ENCODE peak calls at places on chromosomes 12 and 14, in nine cellular contexts. One of them, this sample, is unnamed.

GRCh38 chr12:77842430-77842829 is 11.7 kb downstream of the NAV3 start:
- DNase-seq in COR-L47: no peak
- DNase-seq in tibial nerve: no peak
- DNase-seq in neuronal stem cell: no peak
- DNase-seq in activated T-cell treated with anti-CD3 and anti-CD28 coated beads, Interleukin-2, amount 50 U/mL, for 1 hour: no peak
- DNase-seq in stimulated activated CD8-positive, alpha-beta memory T cell treated with anti-CD3 and anti-CD28 coated beads, Interleukin-12 subunit alpha, Interleukin-12 subunit beta, amount 100 ng/mL, for 1 hour: no peak
- DNase-seq in GM04504: no peak
- DNase-seq in stimulated activated CD4-positive, alpha-beta T cell treated with anti-CD3 and anti-CD28 coated beads, TNF-alpha, amount 100 ng/mL, for 1 hour: no peak
- DNase-seq in ecto neural progenitor cell: no peak
- DNase-seq in this sample: no peak

GRCh38 chr14:61080591-61081010 is 99.6 kb downstream of the SLC38A6 start:
- DNase-seq in COR-L47: no peak
- DNase-seq in GM04504: peak
- DNase-seq in neuronal stem cell: no peak
- DNase-seq in ecto neural progenitor cell: no peak
- DNase-seq in stimulated activated CD4-positive, alpha-beta T cell treated with anti-CD3 and anti-CD28 coated beads, TNF-alpha, amount 100 ng/mL, for 1 hour: no peak
- DNase-seq in tibial nerve: no peak
- DNase-seq in stimulated activated CD8-positive, alpha-beta memory T cell treated with anti-CD3 and anti-CD28 coated beads, Interleukin-12 subunit alpha, Interleukin-12 subunit beta, amount 100 ng/mL, for 1 hour: no peak
- DNase-seq in activated T-cell treated with anti-CD3 and anti-CD28 coated beads, Interleukin-2, amount 50 U/mL, for 1 hour: no peak
- DNase-seq in this sample: no peak

GRCh38 chr14:93056840-93057585 is 58.7 kb downstream of the ITPK1 start:
- DNase-seq in ecto neural progenitor cell: no peak
- DNase-seq in stimulated activated CD8-positive, alpha-beta memory T cell treated with anti-CD3 and anti-CD28 coated beads, Interleukin-12 subunit alpha, Interleukin-12 subunit beta, amount 100 ng/mL, for 1 hour: no peak
- DNase-seq in neuronal stem cell: no peak
- DNase-seq in activated T-cell treated with anti-CD3 and anti-CD28 coated beads, Interleukin-2, amount 50 U/mL, for 1 hour: no peak
- DNase-seq in stimulated activated CD4-positive, alpha-beta T cell treated with anti-CD3 and anti-CD28 coated beads, TNF-alpha, amount 100 ng/mL, for 1 hour: no peak
- DNase-seq in tibial nerve: no peak
- DNase-seq in GM04504: no peak
- DNase-seq in COR-L47: no peak
- DNase-seq in this sample: no peak

GRCh38 chr12:98838282-98838681 is 193.2 kb downstream of the APAF1 start:
- DNase-seq in ecto neural progenitor cell: no peak
- DNase-seq in tibial nerve: no peak
- DNase-seq in stimulated activated CD8-positive, alpha-beta memory T cell treated with anti-CD3 and anti-CD28 coated beads, Interleukin-12 subunit alpha, Interleukin-12 subunit beta, amount 100 ng/mL, for 1 hour: no peak
- DNase-seq in activated T-cell treated with anti-CD3 and anti-CD28 coated beads, Interleukin-2, amount 50 U/mL, for 1 hour: no peak
- DNase-seq in neuronal stem cell: no peak
- DNase-seq in COR-L47: no peak
- DNase-seq in stimulated activated CD4-positive, alpha-beta T cell treated with anti-CD3 and anti-CD28 coated beads, TNF-alpha, amount 100 ng/mL, for 1 hour: no peak
- DNase-seq in GM04504: peak
- DNase-seq in this sample: no peak

GRCh38 chr12:120879711-120880300 is 24.4 kb downstream of the SPPL3 start:
- DNase-seq in stimulated activated CD8-positive, alpha-beta memory T cell treated with anti-CD3 and anti-CD28 coated beads, Interleukin-12 subunit alpha, Interleukin-12 subunit beta, amount 100 ng/mL, for 1 hour: no peak
- DNase-seq in neuronal stem cell: no peak
- DNase-seq in stimulated activated CD4-positive, alpha-beta T cell treated with anti-CD3 and anti-CD28 coated beads, TNF-alpha, amount 100 ng/mL, for 1 hour: no peak
- DNase-seq in tibial nerve: no peak
- DNase-seq in activated T-cell treated with anti-CD3 and anti-CD28 coated beads, Interleukin-2, amount 50 U/mL, for 1 hour: no peak
- DNase-seq in ecto neural progenitor cell: no peak
- DNase-seq in COR-L47: no peak
- DNase-seq in GM04504: no peak
- DNase-seq in this sample: no peak

GRCh38 chr14:26597136-26598080 is at the start of gene NOVA1:
- DNase-seq in tibial nerve: peak
- DNase-seq in stimulated activated CD4-positive, alpha-beta T cell treated with anti-CD3 and anti-CD28 coated beads, TNF-alpha, amount 100 ng/mL, for 1 hour: no peak
- DNase-seq in COR-L47: peak
- DNase-seq in activated T-cell treated with anti-CD3 and anti-CD28 coated beads, Interleukin-2, amount 50 U/mL, for 1 hour: no peak
- DNase-seq in neuronal stem cell: peak
- DNase-seq in ecto neural progenitor cell: peak
- DNase-seq in GM04504: no peak
- DNase-seq in stimulated activated CD8-positive, alpha-beta memory T cell treated with anti-CD3 and anti-CD28 coated beads, Interleukin-12 subunit alpha, Interleukin-12 subunit beta, amount 100 ng/mL, for 1 hour: no peak
- DNase-seq in this sample: no peak

GRCh38 chr12:105882404-105882803 is 256.4 kb downstream of the NUAK1 start:
- DNase-seq in COR-L47: no peak
- DNase-seq in stimulated activated CD8-positive, alpha-beta memory T cell treated with anti-CD3 and anti-CD28 coated beads, Interleukin-12 subunit alpha, Interleukin-12 subunit beta, amount 100 ng/mL, for 1 hour: no peak
- DNase-seq in ecto neural progenitor cell: no peak
- DNase-seq in stimulated activated CD4-positive, alpha-beta T cell treated with anti-CD3 and anti-CD28 coated beads, TNF-alpha, amount 100 ng/mL, for 1 hour: no peak
- DNase-seq in GM04504: peak
- DNase-seq in activated T-cell treated with anti-CD3 and anti-CD28 coated beads, Interleukin-2, amount 50 U/mL, for 1 hour: no peak
- DNase-seq in tibial nerve: peak
- DNase-seq in neuronal stem cell: no peak
- DNase-seq in this sample: no peak

GRCh38 chr14:101072945-101073597 is 169.5 kb upstream of the RTL1 start:
- DNase-seq in stimulated activated CD4-positive, alpha-beta T cell treated with anti-CD3 and anti-CD28 coated beads, TNF-alpha, amount 100 ng/mL, for 1 hour: no peak
- DNase-seq in COR-L47: peak
- DNase-seq in activated T-cell treated with anti-CD3 and anti-CD28 coated beads, Interleukin-2, amount 50 U/mL, for 1 hour: no peak
- DNase-seq in neuronal stem cell: peak
- DNase-seq in GM04504: peak
- DNase-seq in ecto neural progenitor cell: peak
- DNase-seq in stimulated activated CD8-positive, alpha-beta memory T cell treated with anti-CD3 and anti-CD28 coated beads, Interleukin-12 subunit alpha, Interleukin-12 subunit beta, amount 100 ng/mL, for 1 hour: no peak
- DNase-seq in tibial nerve: peak
- DNase-seq in this sample: no peak

GRCh38 chr14:105856676-105857222 is 330.4 kb downstream of the TMEM121 start:
- DNase-seq in stimulated activated CD4-positive, alpha-beta T cell treated with anti-CD3 and anti-CD28 coated beads, TNF-alpha, amount 100 ng/mL, for 1 hour: no peak
- DNase-seq in COR-L47: no peak
- DNase-seq in tibial nerve: no peak
- DNase-seq in ecto neural progenitor cell: no peak
- DNase-seq in GM04504: no peak
- DNase-seq in activated T-cell treated with anti-CD3 and anti-CD28 coated beads, Interleukin-2, amount 50 U/mL, for 1 hour: peak
- DNase-seq in neuronal stem cell: no peak
- DNase-seq in stimulated activated CD8-positive, alpha-beta memory T cell treated with anti-CD3 and anti-CD28 coated beads, Interleukin-12 subunit alpha, Interleukin-12 subunit beta, amount 100 ng/mL, for 1 hour: no peak
- DNase-seq in this sample: no peak

GRCh38 chr12:63276537-63277365 is 125.8 kb upstream of the AVPR1A start:
- DNase-seq in GM04504: no peak
- DNase-seq in activated T-cell treated with anti-CD3 and anti-CD28 coated beads, Interleukin-2, amount 50 U/mL, for 1 hour: no peak
- DNase-seq in ecto neural progenitor cell: peak
- DNase-seq in stimulated activated CD8-positive, alpha-beta memory T cell treated with anti-CD3 and anti-CD28 coated beads, Interleukin-12 subunit alpha, Interleukin-12 subunit beta, amount 100 ng/mL, for 1 hour: no peak
- DNase-seq in COR-L47: peak
- DNase-seq in stimulated activated CD4-positive, alpha-beta T cell treated with anti-CD3 and anti-CD28 coated beads, TNF-alpha, amount 100 ng/mL, for 1 hour: no peak
- DNase-seq in tibial nerve: no peak
- DNase-seq in neuronal stem cell: peak
- DNase-seq in this sample: no peak

GRCh38 chr14:95603415-95603814 is 68.6 kb downstream of the GLRX5 start:
- DNase-seq in ecto neural progenitor cell: no peak
- DNase-seq in COR-L47: no peak
- DNase-seq in tibial nerve: no peak
- DNase-seq in stimulated activated CD4-positive, alpha-beta T cell treated with anti-CD3 and anti-CD28 coated beads, TNF-alpha, amount 100 ng/mL, for 1 hour: no peak
- DNase-seq in GM04504: no peak
- DNase-seq in activated T-cell treated with anti-CD3 and anti-CD28 coated beads, Interleukin-2, amount 50 U/mL, for 1 hour: no peak
- DNase-seq in neuronal stem cell: no peak
- DNase-seq in stimulated activated CD8-positive, alpha-beta memory T cell treated with anti-CD3 and anti-CD28 coated beads, Interleukin-12 subunit alpha, Interleukin-12 subunit beta, amount 100 ng/mL, for 1 hour: no peak
- DNase-seq in this sample: no peak

GRCh38 chr12:2099595-2099994 is 46.8 kb downstream of the CACNA1C start:
- DNase-seq in ecto neural progenitor cell: no peak
- DNase-seq in neuronal stem cell: no peak
- DNase-seq in stimulated activated CD8-positive, alpha-beta memory T cell treated with anti-CD3 and anti-CD28 coated beads, Interleukin-12 subunit alpha, Interleukin-12 subunit beta, amount 100 ng/mL, for 1 hour: no peak
- DNase-seq in activated T-cell treated with anti-CD3 and anti-CD28 coated beads, Interleukin-2, amount 50 U/mL, for 1 hour: no peak
- DNase-seq in stimulated activated CD4-positive, alpha-beta T cell treated with anti-CD3 and anti-CD28 coated beads, TNF-alpha, amount 100 ng/mL, for 1 hour: no peak
- DNase-seq in GM04504: no peak
- DNase-seq in COR-L47: no peak
- DNase-seq in tibial nerve: no peak
- DNase-seq in this sample: no peak

GRCh38 chr14:62743569-62743968 is 301.7 kb downstream of the KCNH5 start:
- DNase-seq in stimulated activated CD4-positive, alpha-beta T cell treated with anti-CD3 and anti-CD28 coated beads, TNF-alpha, amount 100 ng/mL, for 1 hour: no peak
- DNase-seq in GM04504: no peak
- DNase-seq in activated T-cell treated with anti-CD3 and anti-CD28 coated beads, Interleukin-2, amount 50 U/mL, for 1 hour: no peak
- DNase-seq in COR-L47: peak
- DNase-seq in neuronal stem cell: no peak
- DNase-seq in stimulated activated CD8-positive, alpha-beta memory T cell treated with anti-CD3 and anti-CD28 coated beads, Interleukin-12 subunit alpha, Interleukin-12 subunit beta, amount 100 ng/mL, for 1 hour: no peak
- DNase-seq in tibial nerve: no peak
- DNase-seq in ecto neural progenitor cell: no peak
- DNase-seq in this sample: no peak

GRCh38 chr12:104480826-104481457 is 24.2 kb downstream of the CHST11 start:
- DNase-seq in tibial nerve: no peak
- DNase-seq in activated T-cell treated with anti-CD3 and anti-CD28 coated beads, Interleukin-2, amount 50 U/mL, for 1 hour: no peak
- DNase-seq in stimulated activated CD4-positive, alpha-beta T cell treated with anti-CD3 and anti-CD28 coated beads, TNF-alpha, amount 100 ng/mL, for 1 hour: no peak
- DNase-seq in GM04504: no peak
- DNase-seq in stimulated activated CD8-positive, alpha-beta memory T cell treated with anti-CD3 and anti-CD28 coated beads, Interleukin-12 subunit alpha, Interleukin-12 subunit beta, amount 100 ng/mL, for 1 hour: no peak
- DNase-seq in neuronal stem cell: no peak
- DNase-seq in COR-L47: no peak
- DNase-seq in ecto neural progenitor cell: no peak
- DNase-seq in this sample: no peak

GRCh38 chr14:78836777-78837176 is 666.6 kb downstream of the NRXN3 start:
- DNase-seq in COR-L47: peak
- DNase-seq in stimulated activated CD4-positive, alpha-beta T cell treated with anti-CD3 and anti-CD28 coated beads, TNF-alpha, amount 100 ng/mL, for 1 hour: no peak
- DNase-seq in ecto neural progenitor cell: peak
- DNase-seq in activated T-cell treated with anti-CD3 and anti-CD28 coated beads, Interleukin-2, amount 50 U/mL, for 1 hour: no peak
- DNase-seq in tibial nerve: no peak
- DNase-seq in stimulated activated CD8-positive, alpha-beta memory T cell treated with anti-CD3 and anti-CD28 coated beads, Interleukin-12 subunit alpha, Interleukin-12 subunit beta, amount 100 ng/mL, for 1 hour: no peak
- DNase-seq in GM04504: peak
- DNase-seq in neuronal stem cell: peak
- DNase-seq in this sample: no peak

GRCh38 chr12:12206776-12207388 is 60.0 kb downstream of the LRP6 start:
- DNase-seq in COR-L47: no peak
- DNase-seq in tibial nerve: no peak
- DNase-seq in neuronal stem cell: no peak
- DNase-seq in ecto neural progenitor cell: no peak
- DNase-seq in stimulated activated CD8-positive, alpha-beta memory T cell treated with anti-CD3 and anti-CD28 coated beads, Interleukin-12 subunit alpha, Interleukin-12 subunit beta, amount 100 ng/mL, for 1 hour: no peak
- DNase-seq in activated T-cell treated with anti-CD3 and anti-CD28 coated beads, Interleukin-2, amount 50 U/mL, for 1 hour: no peak
- DNase-seq in stimulated activated CD4-positive, alpha-beta T cell treated with anti-CD3 and anti-CD28 coated beads, TNF-alpha, amount 100 ng/mL, for 1 hour: no peak
- DNase-seq in GM04504: no peak
- DNase-seq in this sample: no peak

GRCh38 chr14:75736845-75737485 is 75.9 kb downstream of the TTLL5 start:
- DNase-seq in activated T-cell treated with anti-CD3 and anti-CD28 coated beads, Interleukin-2, amount 50 U/mL, for 1 hour: no peak
- DNase-seq in neuronal stem cell: no peak
- DNase-seq in stimulated activated CD8-positive, alpha-beta memory T cell treated with anti-CD3 and anti-CD28 coated beads, Interleukin-12 subunit alpha, Interleukin-12 subunit beta, amount 100 ng/mL, for 1 hour: no peak
- DNase-seq in stimulated activated CD4-positive, alpha-beta T cell treated with anti-CD3 and anti-CD28 coated beads, TNF-alpha, amount 100 ng/mL, for 1 hour: no peak
- DNase-seq in ecto neural progenitor cell: no peak
- DNase-seq in COR-L47: no peak
- DNase-seq in GM04504: no peak
- DNase-seq in tibial nerve: no peak
- DNase-seq in this sample: no peak

GRCh38 chr12:5909560-5909959 is 35.5 kb downstream of the ANO2 start:
- DNase-seq in activated T-cell treated with anti-CD3 and anti-CD28 coated beads, Interleukin-2, amount 50 U/mL, for 1 hour: no peak
- DNase-seq in tibial nerve: no peak
- DNase-seq in stimulated activated CD8-positive, alpha-beta memory T cell treated with anti-CD3 and anti-CD28 coated beads, Interleukin-12 subunit alpha, Interleukin-12 subunit beta, amount 100 ng/mL, for 1 hour: no peak
- DNase-seq in COR-L47: no peak
- DNase-seq in GM04504: no peak
- DNase-seq in stimulated activated CD4-positive, alpha-beta T cell treated with anti-CD3 and anti-CD28 coated beads, TNF-alpha, amount 100 ng/mL, for 1 hour: no peak
- DNase-seq in ecto neural progenitor cell: no peak
- DNase-seq in neuronal stem cell: no peak
- DNase-seq in this sample: no peak

GRCh38 chr12:108693186-108693585 is 38.1 kb downstream of the CORO1C start:
- DNase-seq in stimulated activated CD8-positive, alpha-beta memory T cell treated with anti-CD3 and anti-CD28 coated beads, Interleukin-12 subunit alpha, Interleukin-12 subunit beta, amount 100 ng/mL, for 1 hour: no peak
- DNase-seq in neuronal stem cell: no peak
- DNase-seq in tibial nerve: no peak
- DNase-seq in activated T-cell treated with anti-CD3 and anti-CD28 coated beads, Interleukin-2, amount 50 U/mL, for 1 hour: no peak
- DNase-seq in COR-L47: no peak
- DNase-seq in ecto neural progenitor cell: no peak
- DNase-seq in stimulated activated CD4-positive, alpha-beta T cell treated with anti-CD3 and anti-CD28 coated beads, TNF-alpha, amount 100 ng/mL, for 1 hour: no peak
- DNase-seq in GM04504: no peak
- DNase-seq in this sample: no peak

GRCh38 chr14:75886661-75887348 is 95.0 kb downstream of the TGFB3 start:
- DNase-seq in GM04504: peak
- DNase-seq in stimulated activated CD8-positive, alpha-beta memory T cell treated with anti-CD3 and anti-CD28 coated beads, Interleukin-12 subunit alpha, Interleukin-12 subunit beta, amount 100 ng/mL, for 1 hour: no peak
- DNase-seq in tibial nerve: no peak
- DNase-seq in activated T-cell treated with anti-CD3 and anti-CD28 coated beads, Interleukin-2, amount 50 U/mL, for 1 hour: no peak
- DNase-seq in stimulated activated CD4-positive, alpha-beta T cell treated with anti-CD3 and anti-CD28 coated beads, TNF-alpha, amount 100 ng/mL, for 1 hour: no peak
- DNase-seq in COR-L47: no peak
- DNase-seq in neuronal stem cell: no peak
- DNase-seq in ecto neural progenitor cell: no peak
- DNase-seq in this sample: no peak

GRCh38 chr12:79885956-79886490 is 48.9 kb downstream of the PPP1R12A start:
- DNase-seq in stimulated activated CD4-positive, alpha-beta T cell treated with anti-CD3 and anti-CD28 coated beads, TNF-alpha, amount 100 ng/mL, for 1 hour: no peak
- DNase-seq in stimulated activated CD8-positive, alpha-beta memory T cell treated with anti-CD3 and anti-CD28 coated beads, Interleukin-12 subunit alpha, Interleukin-12 subunit beta, amount 100 ng/mL, for 1 hour: no peak
- DNase-seq in activated T-cell treated with anti-CD3 and anti-CD28 coated beads, Interleukin-2, amount 50 U/mL, for 1 hour: no peak
- DNase-seq in COR-L47: no peak
- DNase-seq in ecto neural progenitor cell: no peak
- DNase-seq in neuronal stem cell: no peak
- DNase-seq in tibial nerve: no peak
- DNase-seq in GM04504: no peak
- DNase-seq in this sample: no peak

GRCh38 chr14:25953532-25954144 is 644.2 kb downstream of the NOVA1 start:
- DNase-seq in COR-L47: no peak
- DNase-seq in neuronal stem cell: no peak
- DNase-seq in tibial nerve: peak
- DNase-seq in GM04504: no peak
- DNase-seq in stimulated activated CD4-positive, alpha-beta T cell treated with anti-CD3 and anti-CD28 coated beads, TNF-alpha, amount 100 ng/mL, for 1 hour: no peak
- DNase-seq in ecto neural progenitor cell: no peak
- DNase-seq in activated T-cell treated with anti-CD3 and anti-CD28 coated beads, Interleukin-2, amount 50 U/mL, for 1 hour: no peak
- DNase-seq in stimulated activated CD8-positive, alpha-beta memory T cell treated with anti-CD3 and anti-CD28 coated beads, Interleukin-12 subunit alpha, Interleukin-12 subunit beta, amount 100 ng/mL, for 1 hour: no peak
- DNase-seq in this sample: no peak

GRCh38 chr12:102958073-102958829 is 777 bp downstream of the ASCL1 start:
- DNase-seq in ecto neural progenitor cell: peak
- DNase-seq in activated T-cell treated with anti-CD3 and anti-CD28 coated beads, Interleukin-2, amount 50 U/mL, for 1 hour: no peak
- DNase-seq in stimulated activated CD4-positive, alpha-beta T cell treated with anti-CD3 and anti-CD28 coated beads, TNF-alpha, amount 100 ng/mL, for 1 hour: no peak
- DNase-seq in neuronal stem cell: peak
- DNase-seq in stimulated activated CD8-positive, alpha-beta memory T cell treated with anti-CD3 and anti-CD28 coated beads, Interleukin-12 subunit alpha, Interleukin-12 subunit beta, amount 100 ng/mL, for 1 hour: no peak
- DNase-seq in COR-L47: no peak
- DNase-seq in GM04504: no peak
- DNase-seq in tibial nerve: no peak
- DNase-seq in this sample: no peak

GRCh38 chr14:75242546-75243273 is 35.9 kb upstream of the FOS start:
- DNase-seq in stimulated activated CD8-positive, alpha-beta memory T cell treated with anti-CD3 and anti-CD28 coated beads, Interleukin-12 subunit alpha, Interleukin-12 subunit beta, amount 100 ng/mL, for 1 hour: no peak
- DNase-seq in ecto neural progenitor cell: no peak
- DNase-seq in stimulated activated CD4-positive, alpha-beta T cell treated with anti-CD3 and anti-CD28 coated beads, TNF-alpha, amount 100 ng/mL, for 1 hour: no peak
- DNase-seq in GM04504: peak
- DNase-seq in neuronal stem cell: no peak
- DNase-seq in tibial nerve: no peak
- DNase-seq in COR-L47: no peak
- DNase-seq in activated T-cell treated with anti-CD3 and anti-CD28 coated beads, Interleukin-2, amount 50 U/mL, for 1 hour: no peak
- DNase-seq in this sample: no peak

GRCh38 chr12:100718212-100718611 is 76.4 kb upstream of the ANO4 start:
- DNase-seq in tibial nerve: no peak
- DNase-seq in COR-L47: no peak
- DNase-seq in activated T-cell treated with anti-CD3 and anti-CD28 coated beads, Interleukin-2, amount 50 U/mL, for 1 hour: no peak
- DNase-seq in ecto neural progenitor cell: no peak
- DNase-seq in GM04504: no peak
- DNase-seq in neuronal stem cell: no peak
- DNase-seq in stimulated activated CD4-positive, alpha-beta T cell treated with anti-CD3 and anti-CD28 coated beads, TNF-alpha, amount 100 ng/mL, for 1 hour: no peak
- DNase-seq in stimulated activated CD8-positive, alpha-beta memory T cell treated with anti-CD3 and anti-CD28 coated beads, Interleukin-12 subunit alpha, Interleukin-12 subunit beta, amount 100 ng/mL, for 1 hour: no peak
- DNase-seq in this sample: no peak

GRCh38 chr12:20798561-20798960 is 11.9 kb upstream of the SLCO1B3 start:
- DNase-seq in stimulated activated CD8-positive, alpha-beta memory T cell treated with anti-CD3 and anti-CD28 coated beads, Interleukin-12 subunit alpha, Interleukin-12 subunit beta, amount 100 ng/mL, for 1 hour: no peak
- DNase-seq in ecto neural progenitor cell: no peak
- DNase-seq in tibial nerve: no peak
- DNase-seq in GM04504: no peak
- DNase-seq in activated T-cell treated with anti-CD3 and anti-CD28 coated beads, Interleukin-2, amount 50 U/mL, for 1 hour: no peak
- DNase-seq in neuronal stem cell: no peak
- DNase-seq in stimulated activated CD4-positive, alpha-beta T cell treated with anti-CD3 and anti-CD28 coated beads, TNF-alpha, amount 100 ng/mL, for 1 hour: no peak
- DNase-seq in COR-L47: peak
- DNase-seq in this sample: no peak

GRCh38 chr14:56131004-56131864 is 13.0 kb downstream of the PELI2 start:
- DNase-seq in ecto neural progenitor cell: no peak
- DNase-seq in tibial nerve: no peak
- DNase-seq in activated T-cell treated with anti-CD3 and anti-CD28 coated beads, Interleukin-2, amount 50 U/mL, for 1 hour: no peak
- DNase-seq in stimulated activated CD8-positive, alpha-beta memory T cell treated with anti-CD3 and anti-CD28 coated beads, Interleukin-12 subunit alpha, Interleukin-12 subunit beta, amount 100 ng/mL, for 1 hour: no peak
- DNase-seq in stimulated activated CD4-positive, alpha-beta T cell treated with anti-CD3 and anti-CD28 coated beads, TNF-alpha, amount 100 ng/mL, for 1 hour: no peak
- DNase-seq in COR-L47: no peak
- DNase-seq in neuronal stem cell: no peak
- DNase-seq in GM04504: no peak
- DNase-seq in this sample: no peak